ENCODE peak calls at places on chromosomes 3 and 15, in eight cellular contexts. Q, C, K, E, U, Y, J and T are unnamed samples.

GRCh38 chr3:157614896-157615295 is 111.7 kb upstream of the VEPH1 start:
- DNase-seq in Y (no peak), K (no peak), E (no peak), J (no peak), Q (no peak), C (no peak), U (no peak), T (no peak)

GRCh38 chr3:23422511-23422851 is 219.4 kb downstream of the UBE2E2 start:
- DNase-seq in C (no peak), U (no peak), Q (no peak), Y (no peak), K (no peak), E (no peak), J (no peak), T (no peak)

GRCh38 chr3:154126651-154127050 is 5.5 kb downstream of the ARHGEF26 start:
- DNase-seq in K (no peak), C (no peak), Y (no peak), Q (no peak), J (no peak), E (no peak), U (no peak), T (peak)

GRCh38 chr3:49346797-49347251 is 7.0 kb upstream of the USP4 start:
- DNase-seq in E (no peak), U (no peak), J (no peak), K (no peak), C (no peak), Y (peak), Q (no peak), T (no peak)

GRCh38 chr3:46934067-46934466 is 42.5 kb downstream of the CCDC12 start:
- DNase-seq in J (no peak), K (no peak), E (no peak), C (no peak), U (no peak), Y (no peak), Q (no peak), T (no peak)

GRCh38 chr15:27241942-27242341 is 271.0 kb downstream of the GABRG3 start:
- DNase-seq in K (no peak), Q (no peak), C (no peak), J (no peak), Y (no peak), U (no peak), E (no peak), T (no peak)

GRCh38 chr3:73086071-73086494 is 24.6 kb downstream of the EBLN2 start:
- DNase-seq in Y (no peak), Q (peak), K (peak), C (peak), E (peak), U (no peak), J (peak), T (peak)

GRCh38 chr3:136149569-136150136 is 46.5 kb downstream of the MSL2 start:
- DNase-seq in K (no peak), Y (no peak), U (no peak), Q (no peak), C (no peak), E (no peak), J (no peak), T (no peak)